ENCODE peak calls at places on chromosomes 3 and 15, in eight cellular contexts. One of them, this sample, is unnamed.
A peak's percentile ranks its signal among the peaks of the same experiment; 100 is the strongest.

GRCh38 chr3:78887029-78887428 is 880.8 kb downstream of the ROBO1 start:
- DNase-seq in sigmoid colon: no peak
- DNase-seq in pancreas: no peak
- DNase-seq in SJSA1: peak; percentile 50
- DNase-seq in MM.1S: no peak
- DNase-seq in A549: peak; percentile 41
- DNase-seq in colonic mucosa: no peak
- DNase-seq in right atrium auricular region: no peak
- DNase-seq in this sample: peak; percentile 85

GRCh38 chr3:68378631-68379030 is 553.7 kb downstream of the TAFA4 start:
- DNase-seq in SJSA1: no peak
- DNase-seq in colonic mucosa: no peak
- DNase-seq in pancreas: no peak
- DNase-seq in right atrium auricular region: no peak
- DNase-seq in MM.1S: no peak
- DNase-seq in sigmoid colon: no peak
- DNase-seq in A549: no peak
- DNase-seq in this sample: no peak

GRCh38 chr15:70469182-70469581 is 294.2 kb downstream of the UACA start:
- DNase-seq in right atrium auricular region: no peak
- DNase-seq in sigmoid colon: no peak
- DNase-seq in SJSA1: no peak
- DNase-seq in pancreas: no peak
- DNase-seq in A549: no peak
- DNase-seq in MM.1S: no peak
- DNase-seq in colonic mucosa: no peak
- DNase-seq in this sample: no peak

GRCh38 chr3:20074226-20075063 is 34.2 kb downstream of the KAT2B start:
- DNase-seq in SJSA1: no peak
- DNase-seq in pancreas: no peak
- DNase-seq in sigmoid colon: no peak
- DNase-seq in right atrium auricular region: no peak
- DNase-seq in MM.1S: no peak
- DNase-seq in A549: no peak
- DNase-seq in colonic mucosa: no peak
- DNase-seq in this sample: no peak

GRCh38 chr3:31288641-31289100 is 244.1 kb upstream of the STT3B start:
- DNase-seq in pancreas: no peak
- DNase-seq in A549: peak; percentile 91
- DNase-seq in MM.1S: peak; percentile 24
- DNase-seq in sigmoid colon: no peak
- DNase-seq in SJSA1: peak; percentile 46
- DNase-seq in right atrium auricular region: peak; percentile 60
- DNase-seq in colonic mucosa: peak; percentile 20
- DNase-seq in this sample: peak; percentile 77

GRCh38 chr3:128559486-128560225 is 66.7 kb upstream of the GATA2 start:
- DNase-seq in colonic mucosa: no peak
- DNase-seq in A549: peak; percentile 37
- DNase-seq in right atrium auricular region: no peak
- DNase-seq in sigmoid colon: peak; percentile 19
- DNase-seq in SJSA1: no peak
- DNase-seq in MM.1S: peak; percentile 69
- DNase-seq in pancreas: no peak
- DNase-seq in this sample: no peak

GRCh38 chr3:53180305-53181023 is 19.5 kb downstream of the PRKCD start:
- DNase-seq in colonic mucosa: no peak
- DNase-seq in pancreas: no peak
- DNase-seq in SJSA1: no peak
- DNase-seq in MM.1S: no peak
- DNase-seq in sigmoid colon: no peak
- DNase-seq in right atrium auricular region: no peak
- DNase-seq in A549: no peak
- DNase-seq in this sample: no peak

GRCh38 chr15:101267320-101268104 is 9.8 kb downstream of the SELENOS start:
- DNase-seq in right atrium auricular region: peak; percentile 83
- DNase-seq in MM.1S: no peak
- DNase-seq in sigmoid colon: no peak
- DNase-seq in A549: no peak
- DNase-seq in SJSA1: peak; percentile 75
- DNase-seq in colonic mucosa: peak; percentile 49
- DNase-seq in pancreas: peak; percentile 62
- DNase-seq in this sample: peak; percentile 92

GRCh38 chr3:46406786-46407611 is at the start of the genes CCR5AS and CCRL2:
- DNase-seq in sigmoid colon: peak; percentile 76
- DNase-seq in colonic mucosa: peak; percentile 91
- DNase-seq in MM.1S: peak; percentile 37
- DNase-seq in right atrium auricular region: peak; percentile 80
- DNase-seq in A549: no peak
- DNase-seq in pancreas: peak; percentile 66
- DNase-seq in SJSA1: peak; percentile 62
- DNase-seq in this sample: peak; percentile 13

GRCh38 chr3:64445318-64446300 is 220.3 kb upstream of the PRICKLE2 start:
- DNase-seq in sigmoid colon: no peak
- DNase-seq in pancreas: peak; percentile 69
- DNase-seq in right atrium auricular region: no peak
- DNase-seq in A549: peak; percentile 32
- DNase-seq in colonic mucosa: peak; percentile 34
- DNase-seq in SJSA1: peak; percentile 60
- DNase-seq in MM.1S: no peak
- DNase-seq in this sample: no peak

GRCh38 chr15:68410466-68411200 is 21.3 kb downstream of the ITGA11 start:
- DNase-seq in pancreas: peak; percentile 3
- DNase-seq in MM.1S: no peak
- DNase-seq in SJSA1: peak; percentile 37
- DNase-seq in right atrium auricular region: peak; percentile 50
- DNase-seq in colonic mucosa: peak; percentile 11
- DNase-seq in A549: no peak
- DNase-seq in sigmoid colon: no peak
- DNase-seq in this sample: no peak

DNA sequence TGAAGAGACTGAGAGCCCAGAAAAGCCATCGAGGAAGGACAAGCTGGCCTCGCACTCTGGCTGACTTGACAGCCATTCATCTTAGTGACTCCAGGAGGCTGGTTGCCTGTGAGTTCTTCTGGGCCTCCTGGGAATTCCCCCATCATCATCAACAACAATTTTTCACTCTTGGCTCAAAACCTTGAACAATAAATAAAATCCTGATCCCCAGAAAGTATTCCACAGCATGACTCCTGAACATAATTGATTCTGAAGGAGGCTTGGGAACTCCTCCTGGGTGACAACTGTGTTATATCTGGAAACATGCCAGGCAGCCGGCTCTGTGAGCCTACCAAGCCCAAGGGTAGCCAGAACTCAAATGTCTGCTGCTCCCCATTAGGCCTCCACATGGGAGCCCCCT is 188.6 kb downstream of the SHQ1 start:
- DNase-seq in colonic mucosa: no peak
- DNase-seq in right atrium auricular region: no peak
- DNase-seq in SJSA1: no peak
- DNase-seq in pancreas: no peak
- DNase-seq in A549: no peak
- DNase-seq in sigmoid colon: no peak
- DNase-seq in MM.1S: no peak
- DNase-seq in this sample: no peak
- H3K27ac ChIP-seq in colonic mucosa: no peak overlapping the region
- H3K27ac ChIP-seq in right atrium auricular region: no peak overlapping the region
- H3K27ac ChIP-seq in SJSA1: no peak overlapping the region
- H3K27ac ChIP-seq in pancreas: no peak overlapping the region
- H3K27ac ChIP-seq in A549: peak overlapping the region; percentile 78
- H3K27ac ChIP-seq in sigmoid colon: no peak overlapping the region
- H3K27ac ChIP-seq in MM.1S: no peak overlapping the region
- H3K27ac ChIP-seq in this sample: no peak overlapping the region

DNA sequence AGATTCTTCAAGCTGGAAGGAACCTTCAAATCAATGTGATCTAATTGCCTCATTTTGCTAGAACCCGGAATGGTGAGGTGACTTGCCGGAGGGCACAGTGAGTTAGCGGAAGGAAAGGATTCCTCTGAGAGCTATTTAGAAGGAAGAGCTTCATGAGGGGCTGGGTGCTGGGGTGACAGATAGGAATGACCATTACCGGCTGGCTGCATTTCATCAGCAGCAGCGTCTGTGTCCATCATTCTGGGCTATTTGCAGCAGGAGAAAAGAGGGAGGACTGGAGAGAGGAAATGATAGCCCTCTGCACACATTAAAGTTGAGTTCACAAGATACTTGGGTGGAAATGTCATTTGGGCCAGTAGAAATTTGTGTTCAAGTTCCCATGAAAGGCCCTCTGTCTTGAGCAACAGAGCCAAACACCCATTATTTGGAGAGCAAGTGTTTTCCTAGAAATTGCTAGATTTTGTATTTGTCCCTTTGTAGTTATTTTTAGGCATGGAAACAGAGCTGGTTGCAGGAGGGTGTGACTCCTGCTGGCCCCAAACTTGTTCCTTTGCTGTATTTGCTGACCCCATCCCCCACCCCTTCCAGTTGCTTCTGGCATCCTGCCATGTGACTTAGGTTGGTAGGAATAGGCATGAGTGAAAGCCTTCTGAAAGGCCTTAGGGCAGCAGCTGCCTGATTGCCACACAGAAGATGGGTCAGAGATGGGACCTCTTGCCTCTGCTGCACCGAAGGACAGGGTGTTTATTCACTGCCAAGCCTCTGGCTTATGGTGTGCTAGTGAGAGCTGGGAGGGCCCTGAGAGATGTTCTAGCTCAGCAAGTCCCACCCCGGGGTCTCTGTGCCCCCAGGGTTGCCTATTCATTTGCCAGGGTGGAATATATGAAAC is 87.5 kb upstream of the PLXNA1 start:
- DNase-seq in A549: peak; percentile 39
- DNase-seq in right atrium auricular region: peak; percentile 71
- DNase-seq in MM.1S: no peak
- DNase-seq in sigmoid colon: no peak
- DNase-seq in pancreas: no peak
- DNase-seq in colonic mucosa: no peak
- DNase-seq in SJSA1: no peak
- DNase-seq in this sample: no peak
- H3K27ac ChIP-seq in A549: peak overlapping the region; percentile 64
- H3K27ac ChIP-seq in right atrium auricular region: no peak overlapping the region
- H3K27ac ChIP-seq in MM.1S: no peak overlapping the region
- H3K27ac ChIP-seq in sigmoid colon: no peak overlapping the region
- H3K27ac ChIP-seq in pancreas: no peak overlapping the region
- H3K27ac ChIP-seq in colonic mucosa: no peak overlapping the region
- H3K27ac ChIP-seq in SJSA1: no peak overlapping the region
- H3K27ac ChIP-seq in this sample: no peak overlapping the region

GRCh38 chr3:11379824-11380281 is 107.7 kb downstream of the ATG7 start:
- DNase-seq in SJSA1: no peak
- DNase-seq in right atrium auricular region: no peak
- DNase-seq in colonic mucosa: no peak
- DNase-seq in pancreas: no peak
- DNase-seq in A549: no peak
- DNase-seq in sigmoid colon: no peak
- DNase-seq in MM.1S: no peak
- DNase-seq in this sample: peak; percentile 51
- H3K27ac ChIP-seq in SJSA1: peak overlapping the region; percentile 13
- H3K27ac ChIP-seq in right atrium auricular region: peak overlapping the region; percentile 10
- H3K27ac ChIP-seq in colonic mucosa: no peak overlapping the region
- H3K27ac ChIP-seq in pancreas: no peak overlapping the region
- H3K27ac ChIP-seq in A549: no peak overlapping the region
- H3K27ac ChIP-seq in sigmoid colon: peak overlapping the region; percentile 15
- H3K27ac ChIP-seq in MM.1S: no peak overlapping the region
- H3K27ac ChIP-seq in this sample: peak overlapping the region; percentile 47

DNA sequence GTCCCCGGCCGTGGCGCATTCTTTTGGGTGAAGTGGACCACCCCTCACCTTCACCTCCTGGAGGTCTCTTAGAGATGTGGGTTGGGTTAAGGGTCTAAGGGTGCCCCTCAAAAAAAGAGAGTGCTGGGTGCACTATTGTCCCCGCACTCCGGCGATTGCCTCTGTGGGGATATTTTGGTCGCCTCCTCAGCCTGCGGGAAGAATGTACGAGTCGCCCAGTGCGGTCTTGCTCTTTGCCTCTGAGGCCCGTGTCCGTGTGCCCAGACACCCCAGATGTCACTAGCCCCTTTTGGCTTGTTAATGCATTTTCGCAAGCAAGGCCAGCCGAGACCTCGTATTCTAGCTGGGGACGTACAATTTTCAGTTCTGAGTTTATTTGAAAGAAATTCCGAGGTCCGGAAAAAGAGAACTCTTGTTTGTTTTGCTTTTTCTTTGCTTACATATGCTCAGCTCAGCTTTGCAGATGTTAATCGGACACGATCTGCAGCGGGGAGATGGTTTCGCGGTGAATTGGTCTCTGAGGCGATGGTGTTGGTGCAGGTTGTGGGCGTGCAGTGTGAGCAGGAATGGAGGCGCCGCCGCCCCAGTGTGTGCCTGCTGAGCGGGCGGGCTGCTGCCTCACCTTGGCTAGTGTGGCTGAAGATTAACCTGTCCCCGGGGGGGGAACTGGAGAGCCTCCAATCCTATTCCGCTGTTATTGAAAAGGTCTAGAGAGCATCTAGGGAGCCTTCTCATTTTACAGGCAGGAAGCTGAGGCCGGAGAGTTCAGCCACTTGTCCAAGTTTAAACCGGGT is 1.4 kb downstream of the ST6GAL1 start:
- DNase-seq in colonic mucosa: peak; percentile 84
- DNase-seq in pancreas: peak; percentile 60
- DNase-seq in A549: no peak
- DNase-seq in sigmoid colon: no peak
- DNase-seq in SJSA1: no peak
- DNase-seq in right atrium auricular region: no peak
- DNase-seq in MM.1S: peak; percentile 66
- DNase-seq in this sample: peak; percentile 41
- H3K27ac ChIP-seq in colonic mucosa: peak overlapping the region; percentile 48
- H3K27ac ChIP-seq in pancreas: no peak overlapping the region
- H3K27ac ChIP-seq in A549: peak overlapping the region; percentile 87
- H3K27ac ChIP-seq in sigmoid colon: peak overlapping the region; percentile 72
- H3K27ac ChIP-seq in SJSA1: no peak overlapping the region
- H3K27ac ChIP-seq in right atrium auricular region: peak overlapping the region; percentile 92
- H3K27ac ChIP-seq in MM.1S: peak overlapping the region; percentile 60
- H3K27ac ChIP-seq in this sample: no peak overlapping the region

GRCh38 chr15:96687388-96688107 is 357.0 kb downstream of the NR2F2 start:
- DNase-seq in pancreas: no peak
- DNase-seq in sigmoid colon: no peak
- DNase-seq in colonic mucosa: no peak
- DNase-seq in SJSA1: no peak
- DNase-seq in right atrium auricular region: no peak
- DNase-seq in A549: no peak
- DNase-seq in MM.1S: no peak
- DNase-seq in this sample: no peak
- H3K27ac ChIP-seq in pancreas: no peak overlapping the region
- H3K27ac ChIP-seq in sigmoid colon: no peak overlapping the region
- H3K27ac ChIP-seq in colonic mucosa: no peak overlapping the region
- H3K27ac ChIP-seq in SJSA1: no peak overlapping the region
- H3K27ac ChIP-seq in right atrium auricular region: no peak overlapping the region
- H3K27ac ChIP-seq in A549: no peak overlapping the region
- H3K27ac ChIP-seq in MM.1S: no peak overlapping the region
- H3K27ac ChIP-seq in this sample: no peak overlapping the region

DNA sequence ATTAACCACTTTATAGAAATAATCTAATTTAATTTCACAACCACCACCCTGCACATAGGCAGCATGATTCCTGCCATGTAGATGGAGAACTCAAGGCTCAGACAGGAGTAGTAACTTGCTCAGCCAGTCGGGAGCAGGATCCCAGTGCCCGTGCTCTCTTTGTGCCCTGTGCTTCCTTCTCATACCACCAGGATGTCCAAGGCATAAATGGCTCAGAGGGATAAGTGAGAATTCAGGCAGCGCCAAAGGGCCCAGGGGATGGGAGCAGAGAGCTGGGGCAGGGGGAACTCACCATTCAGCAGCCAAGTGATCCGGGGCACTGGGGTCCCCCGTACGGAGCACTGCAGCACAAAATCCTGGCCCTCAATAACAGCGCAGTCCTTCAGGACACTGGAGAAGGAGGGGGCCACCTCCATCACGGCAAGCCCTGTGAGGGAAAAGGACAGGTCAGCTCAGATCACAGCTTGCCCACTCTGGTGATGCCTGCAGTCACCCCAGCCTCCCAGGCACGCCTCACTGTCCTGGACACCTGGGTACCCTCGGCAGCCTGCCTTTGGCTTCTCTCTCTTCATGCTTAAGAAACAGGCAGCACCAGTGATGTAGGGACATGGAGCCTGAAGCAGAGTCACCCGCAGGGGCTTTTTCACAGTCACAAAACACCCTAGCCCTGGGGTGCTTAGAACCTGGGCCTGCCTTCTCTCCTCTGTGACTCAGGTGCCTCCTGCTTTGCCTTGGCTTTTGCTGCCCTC is 141.0 kb upstream of the HACD2 start:
- DNase-seq in MM.1S: no peak
- DNase-seq in A549: peak; percentile 34
- DNase-seq in right atrium auricular region: no peak
- DNase-seq in pancreas: no peak
- DNase-seq in colonic mucosa: no peak
- DNase-seq in SJSA1: no peak
- DNase-seq in sigmoid colon: no peak
- DNase-seq in this sample: no peak
- H3K27ac ChIP-seq in MM.1S: no peak overlapping the region
- H3K27ac ChIP-seq in A549: peak overlapping the region; percentile 23
- H3K27ac ChIP-seq in right atrium auricular region: no peak overlapping the region
- H3K27ac ChIP-seq in pancreas: no peak overlapping the region
- H3K27ac ChIP-seq in colonic mucosa: no peak overlapping the region
- H3K27ac ChIP-seq in SJSA1: no peak overlapping the region
- H3K27ac ChIP-seq in sigmoid colon: no peak overlapping the region
- H3K27ac ChIP-seq in this sample: no peak overlapping the region